ENCODE peak calls at places on chromosomes 4 and X, in five cellular contexts. One of them, this sample, is unnamed.

GRCh38 chrX:20240201-20240600 is 26.5 kb downstream of the RPS6KA3 start:
- DNase-seq in A549: no peak
- DNase-seq in IMR-90: no peak
- DNase-seq in ELR: no peak
- DNase-seq in MM.1S: no peak
- DNase-seq in this sample: no peak

GRCh38 chr4:64326507-64326906 is 82.7 kb downstream of the TECRL start:
- DNase-seq in A549: no peak
- DNase-seq in IMR-90: no peak
- DNase-seq in ELR: no peak
- DNase-seq in MM.1S: no peak
- DNase-seq in this sample: no peak

GRCh38 chr4:13365195-13365594 is 118.9 kb downstream of the RAB28 start:
- DNase-seq in A549: no peak
- DNase-seq in IMR-90: no peak
- DNase-seq in ELR: no peak
- DNase-seq in MM.1S: no peak
- DNase-seq in this sample: no peak

GRCh38 chr4:71772592-71772991 is 11.3 kb downstream of the GC start:
- DNase-seq in A549: no peak
- DNase-seq in IMR-90: no peak
- DNase-seq in ELR: peak; percentile 23
- DNase-seq in MM.1S: no peak
- DNase-seq in this sample: no peak

GRCh38 chr4:125112536-125112935 is 202.2 kb upstream of the FAT4 start:
- DNase-seq in A549: no peak
- DNase-seq in IMR-90: no peak
- DNase-seq in ELR: no peak
- DNase-seq in MM.1S: no peak
- DNase-seq in this sample: no peak

GRCh38 chr4:2977116-2978097 is 14.0 kb downstream of the GRK4 start:
- DNase-seq in A549: no peak
- DNase-seq in IMR-90: peak; percentile 56
- DNase-seq in ELR: peak; percentile 75
- DNase-seq in MM.1S: no peak
- DNase-seq in this sample: peak; percentile 74

GRCh38 chr4:174681723-174682300 is 147.2 kb downstream of the GLRA3 start:
- DNase-seq in A549: peak; percentile 18
- DNase-seq in IMR-90: peak; percentile 25
- DNase-seq in ELR: peak; percentile 67
- DNase-seq in MM.1S: no peak
- DNase-seq in this sample: no peak

GRCh38 chr4:173934933-173935620 is 348.4 kb downstream of the FBXO8 start:
- DNase-seq in A549: no peak
- DNase-seq in IMR-90: no peak
- DNase-seq in ELR: no peak
- DNase-seq in MM.1S: no peak
- DNase-seq in this sample: no peak

GRCh38 chr4:110865611-110866254 is 242.9 kb upstream of the PITX2 start:
- DNase-seq in A549: no peak
- DNase-seq in IMR-90: peak; percentile 55
- DNase-seq in ELR: peak; percentile 20
- DNase-seq in MM.1S: no peak
- DNase-seq in this sample: no peak

GRCh38 chr4:8820178-8821102 is 51.2 kb downstream of the HMX1 start:
- DNase-seq in A549: no peak
- DNase-seq in IMR-90: no peak
- DNase-seq in ELR: no peak
- DNase-seq in MM.1S: no peak
- DNase-seq in this sample: no peak

GRCh38 chr4:184450045-184450444 is 24.3 kb downstream of the IRF2 start:
- DNase-seq in A549: no peak
- DNase-seq in IMR-90: peak; percentile 87
- DNase-seq in ELR: peak; percentile 68
- DNase-seq in MM.1S: no peak
- DNase-seq in this sample: peak; percentile 56

GRCh38 chr4:165474784-165475705 is 96.2 kb downstream of the CPE start:
- DNase-seq in A549: no peak
- DNase-seq in IMR-90: no peak
- DNase-seq in ELR: no peak
- DNase-seq in MM.1S: no peak
- DNase-seq in this sample: no peak

GRCh38 chr4:87559090-87559837 is 30.1 kb upstream of the SPARCL1 start:
- DNase-seq in A549: no peak
- DNase-seq in IMR-90: no peak
- DNase-seq in ELR: no peak
- DNase-seq in MM.1S: peak; percentile 95
- DNase-seq in this sample: peak; percentile 51

GRCh38 chrX:20060961-20061868 is 55.5 kb downstream of the MAP7D2 start:
- DNase-seq in A549: no peak
- DNase-seq in IMR-90: no peak
- DNase-seq in ELR: no peak
- DNase-seq in MM.1S: peak; percentile 75
- DNase-seq in this sample: no peak

GRCh38 chrX:55715847-55716246 is 1.7 kb upstream of the RRAGB start:
- DNase-seq in A549: no peak
- DNase-seq in IMR-90: no peak
- DNase-seq in ELR: peak; percentile 0
- DNase-seq in MM.1S: no peak
- DNase-seq in this sample: no peak

GRCh38 chr4:18689308-18689915 is 667.9 kb upstream of the LCORL start:
- DNase-seq in A549: peak; percentile 1
- DNase-seq in IMR-90: peak; percentile 66
- DNase-seq in ELR: peak; percentile 68
- DNase-seq in MM.1S: peak; percentile 69
- DNase-seq in this sample: peak; percentile 48

GRCh38 chr4:146577111-146577510 is 55.4 kb upstream of the SLC10A7 start:
- DNase-seq in A549: no peak
- DNase-seq in IMR-90: peak; percentile 2
- DNase-seq in ELR: no peak
- DNase-seq in MM.1S: no peak
- DNase-seq in this sample: peak; percentile 35

GRCh38 chr4:169407217-169407845 is 136.6 kb upstream of the SH3RF1 start:
- DNase-seq in A549: no peak
- DNase-seq in IMR-90: peak; percentile 66
- DNase-seq in ELR: no peak
- DNase-seq in MM.1S: no peak
- DNase-seq in this sample: no peak

GRCh38 chr4:150217192-150217591 is 138.9 kb downstream of the DCLK2 start:
- DNase-seq in A549: no peak
- DNase-seq in IMR-90: peak; percentile 87
- DNase-seq in ELR: peak; percentile 77
- DNase-seq in MM.1S: no peak
- DNase-seq in this sample: peak; percentile 62

GRCh38 chr4:1960170-1960825 is 48.5 kb downstream of the NELFA start:
- DNase-seq in A549: no peak
- DNase-seq in IMR-90: peak; percentile 33
- DNase-seq in ELR: peak; percentile 25
- DNase-seq in MM.1S: no peak
- DNase-seq in this sample: no peak

GRCh38 chrX:33142331-33142730 is 69.0 kb downstream of the DMD start:
- DNase-seq in A549: no peak
- DNase-seq in IMR-90: no peak
- DNase-seq in ELR: no peak
- DNase-seq in MM.1S: no peak
- DNase-seq in this sample: no peak

GRCh38 chrX:65528705-65529340 is 5.8 kb downstream of the LAS1L start:
- DNase-seq in A549: peak; percentile 75
- DNase-seq in IMR-90: peak; percentile 10
- DNase-seq in ELR: peak; percentile 40
- DNase-seq in MM.1S: peak; percentile 55
- DNase-seq in this sample: peak; percentile 27

GRCh38 chr4:88661724-88662123 is 35.9 kb downstream of the NAP1L5 start:
- DNase-seq in A549: no peak
- DNase-seq in IMR-90: peak; percentile 88
- DNase-seq in ELR: peak; percentile 87
- DNase-seq in MM.1S: no peak
- DNase-seq in this sample: peak; percentile 47

GRCh38 chrX:71320126-71320525 is 18.6 kb downstream of the ITGB1BP2 start:
- DNase-seq in A549: no peak
- DNase-seq in IMR-90: no peak
- DNase-seq in ELR: no peak
- DNase-seq in MM.1S: no peak
- DNase-seq in this sample: no peak

GRCh38 chrX:32749075-32749474 is 462.3 kb downstream of the DMD start:
- DNase-seq in A549: no peak
- DNase-seq in IMR-90: no peak
- DNase-seq in ELR: no peak
- DNase-seq in MM.1S: no peak
- DNase-seq in this sample: no peak

GRCh38 chr4:107210450-107211239 is 174.5 kb upstream of the DKK2 start:
- DNase-seq in A549: no peak
- DNase-seq in IMR-90: peak; percentile 36
- DNase-seq in ELR: peak; percentile 55
- DNase-seq in MM.1S: peak; percentile 32
- DNase-seq in this sample: peak; percentile 69

GRCh38 chrX:53284684-53285447 is 3.5 kb upstream of the IQSEC2 start:
- DNase-seq in A549: peak; percentile 60
- DNase-seq in IMR-90: peak; percentile 36
- DNase-seq in ELR: peak; percentile 51
- DNase-seq in MM.1S: peak; percentile 38
- DNase-seq in this sample: peak; percentile 57

GRCh38 chr4:93791570-93792195 is 36.9 kb upstream of the ATOH1 start:
- DNase-seq in A549: peak; percentile 21
- DNase-seq in IMR-90: peak; percentile 48
- DNase-seq in ELR: peak; percentile 34
- DNase-seq in MM.1S: peak; percentile 61
- DNase-seq in this sample: peak; percentile 19

GRCh38 chr4:1571165-1571908 is 112.8 kb downstream of the FAM53A start:
- DNase-seq in A549: no peak
- DNase-seq in IMR-90: no peak
- DNase-seq in ELR: no peak
- DNase-seq in MM.1S: no peak
- DNase-seq in this sample: no peak

GRCh38 chrX:110321081-110321480 is 3.2 kb upstream of the AMMECR1 start:
- DNase-seq in A549: no peak
- DNase-seq in IMR-90: no peak
- DNase-seq in ELR: no peak
- DNase-seq in MM.1S: no peak
- DNase-seq in this sample: no peak

This sample was measured in RPMI7951.